ENCODE peak calls at places on chromosomes 13 and 19, in seven cellular contexts. N, W, K, Y, U, G and H are unnamed samples.

GRCh38 chr13:59144700-59145099 is 1019.0 kb downstream of the DIAPH3 start:
- DNase-seq in K (no peak), N (peak), G (no peak), Y (peak), W (no peak), U (no peak), H (no peak)

GRCh38 chr13:28658539-28658795 is 463 bp upstream of the POMP start:
- DNase-seq in U (no peak), W (no peak), G (no peak), Y (peak), K (no peak), N (no peak), H (no peak)

GRCh38 chr13:28805193-28805819 is 14.8 kb upstream of the MTUS2 start:
- DNase-seq in G (no peak), U (no peak), Y (no peak), N (peak), W (peak), K (no peak), H (no peak)

GRCh38 chr13:91184244-91184926 is 163.1 kb upstream of the MIR17HG start:
- DNase-seq in N (no peak), K (no peak), Y (no peak), W (peak), U (no peak), G (no peak), H (no peak)

GRCh38 chr13:112968910-112969691 is at the start of gene MCF2L:
- DNase-seq in U (no peak), K (no peak), Y (peak), N (peak), G (peak), W (peak), H (peak)

GRCh38 chr13:77028202-77028601 is 1.2 kb upstream of the FBXL3 start:
- DNase-seq in N (peak), K (no peak), W (peak), G (no peak), Y (no peak), U (no peak), H (no peak)

GRCh38 chr19:16285769-16286564 is 38.7 kb upstream of the KLF2 start:
- DNase-seq in N (no peak), W (no peak), Y (no peak), G (no peak), K (no peak), U (no peak), H (no peak)

GRCh38 chr13:46134961-46135522 is 30.2 kb upstream of the CPB2 start:
- DNase-seq in K (no peak), N (no peak), Y (no peak), U (no peak), G (no peak), W (no peak), H (no peak)

GRCh38 chr19:11159598-11160001 is 4.0 kb upstream of the SPC24 start:
- DNase-seq in U (no peak), W (no peak), K (no peak), N (peak), Y (no peak), G (no peak), H (no peak)

GRCh38 chr19:34067861-34068271 is 104.4 kb upstream of the LSM14A start:
- DNase-seq in W (no peak), G (no peak), U (no peak), Y (peak), K (no peak), N (no peak), H (no peak)

GRCh38 chr13:44092053-44092452 is 212.3 kb downstream of the LACC1 start:
- DNase-seq in K (no peak), W (no peak), Y (no peak), G (no peak), U (no peak), N (no peak), H (no peak)

GRCh38 chr13:79794936-79795335 is 314.0 kb downstream of the NDFIP2 start:
- DNase-seq in U (no peak), Y (no peak), W (no peak), G (no peak), K (no peak), N (no peak), H (no peak)

GRCh38 chr13:113209880-113210421 is 538 bp downstream of the CUL4A start:
- DNase-seq in N (peak), W (peak), Y (peak), K (peak), U (no peak), G (peak), H (no peak)

GRCh38 chr19:4304509-4305252 is at the start of gene FSD1:
- DNase-seq in Y (peak), U (no peak), W (peak), K (peak), N (peak), G (no peak), H (peak)

GRCh38 chr19:14494910-14495677 is 833 bp downstream of the GIPC1 start:
- DNase-seq in W (no peak), N (no peak), K (no peak), U (no peak), Y (peak), G (no peak), H (no peak)